ENCODE peak calls at places on chromosome 19, in five cellular contexts. T is frontal cortex, D is DMS153, P is HEK293T, K is germinal center. B is an unnamed sample.
A peak's percentile ranks its signal among the peaks of the same experiment; 100 is the strongest.

GRCh38 chr19:41206926-41207750 is 11.9 kb upstream of the AXL start:
- DNase-seq in T (no peak), D (no peak), P (no peak), K (no peak), B (no peak)

GRCh38 chr19:34459614-34460013 is 21.9 kb upstream of the WTIP start:
- DNase-seq in T (no peak), D (peak; percentile 84), P (no peak), K (no peak), B (no peak)

GRCh38 chr19:29535432-29535831 is 9.6 kb downstream of the VSTM2B start:
- DNase-seq in T (no peak), D (no peak), P (no peak), K (no peak), B (no peak)

GRCh38 chr19:49020931-49021895 is 2.9 kb downstream of the CGB3 start:
- DNase-seq in T (no peak), D (no peak), P (no peak), K (no peak), B (no peak)

GRCh38 chr19:35090160-35090794 is 25.3 kb upstream of the FXYD3 start:
- DNase-seq in T (peak; percentile 73), D (peak; percentile 55), P (peak; percentile 81), K (peak; percentile 83), B (peak; percentile 58)

GRCh38 chr19:823565-824121 is 1.9 kb upstream of the PLPPR3 start:
- DNase-seq in T (peak; percentile 26), D (no peak), P (no peak), K (no peak), B (no peak)

GRCh38 chr19:5001547-5002131 is 32.7 kb downstream of the KDM4B start:
- DNase-seq in T (no peak), D (no peak), P (peak; percentile 65), K (peak; percentile 69), B (peak; percentile 54)

GRCh38 chr19:4914736-4915501 is 5.6 kb downstream of the UHRF1 start:
- DNase-seq in T (peak; percentile 14), D (no peak), P (no peak), K (no peak), B (peak; percentile 34)

GRCh38 chr19:44890366-44891015 is 563 bp upstream of the TOMM40 start:
- DNase-seq in T (peak; percentile 91), D (peak; percentile 100), P (peak; percentile 96), K (peak; percentile 99), B (no peak)

GRCh38 chr19:624433-625109 is 8.8 kb downstream of the POLRMT start:
- DNase-seq in T (no peak), D (no peak), P (no peak), K (no peak), B (no peak)

GRCh38 chr19:42528354-42529247 is at the start of gene CEACAM1:
- DNase-seq in T (no peak), D (peak; percentile 49), P (no peak), K (peak; percentile 53), B (peak; percentile 64)

GRCh38 chr19:49458567-49458903 is 5.5 kb downstream of the ALDH16A1 start:
- DNase-seq in T (no peak), D (no peak), P (no peak), K (no peak), B (peak; percentile 58)

GRCh38 chr19:6750062-6750461 is 10.6 kb downstream of the TRIP10 start:
- DNase-seq in T (no peak), D (no peak), P (no peak), K (no peak), B (no peak)

GRCh38 chr19:16288544-16288943 is 36.1 kb upstream of the KLF2 start:
- DNase-seq in T (no peak), D (no peak), P (no peak), K (no peak), B (no peak)

GRCh38 chr19:10321417-10321797 is 5.6 kb upstream of the FDX2 start:
- DNase-seq in T (no peak), D (no peak), P (no peak), K (no peak), B (no peak)

GRCh38 chr19:51417107-51417806 is at the start of gene SIGLEC10:
- DNase-seq in T (no peak), D (no peak), P (no peak), K (peak; percentile 80), B (peak; percentile 86)

GRCh38 chr19:39936622-39937021 is 2.2 kb upstream of the FCGBP start:
- DNase-seq in T (no peak), D (no peak), P (no peak), K (no peak), B (no peak)

GRCh38 chr19:33905937-33906577 is 109.4 kb downstream of the KCTD15 start:
- DNase-seq in T (peak; percentile 57), D (no peak), P (no peak), K (peak; percentile 30), B (peak; percentile 12)

GRCh38 chr19:13091400-13092161 is 11.1 kb downstream of the LYL1 start:
- DNase-seq in T (peak; percentile 85), D (no peak), P (no peak), K (no peak), B (no peak)

GRCh38 chr19:1094655-1094977 is 559 bp downstream of the POLR2E start:
- DNase-seq in T (no peak), D (no peak), P (no peak), K (no peak), B (no peak)

GRCh38 chr19:18674616-18675015 is 8.9 kb upstream of the CRTC1 start:
- DNase-seq in T (no peak), D (no peak), P (no peak), K (no peak), B (no peak)

GRCh38 chr19:5547881-5548280 is 19.9 kb downstream of the TINCR start:
- DNase-seq in T (no peak), D (peak; percentile 15), P (peak; percentile 70), K (peak; percentile 37), B (peak; percentile 19)

GRCh38 chr19:9850235-9850959 is 15.3 kb downstream of the PIN1 start:
- DNase-seq in T (no peak), D (peak; percentile 75), P (no peak), K (no peak), B (no peak)